ENCODE peak calls at places on chromosome 12, in five cellular contexts. W is CD4-positive, alpha-beta T cell; P is foreskin melanocyte; L is effector memory CD4-positive, alpha-beta T cell; Z is NCI-H774. R is an unnamed sample.

GRCh38 chr12:109966531-109966930 is 29.6 kb downstream of the GIT2 start:
- DNase-seq in W (no peak), P (no peak), L (no peak), Z (no peak), R (no peak)

GRCh38 chr12:65170245-65170881 is 980 bp downstream of the LEMD3 start:
- DNase-seq in W (peak; percentile 34), P (peak; percentile 27), L (peak; percentile 64), Z (peak; percentile 20), R (peak; percentile 66)

GRCh38 chr12:117842220-117842619 is 126.6 kb downstream of the KSR2 start:
- DNase-seq in W (no peak), P (no peak), L (no peak), Z (no peak), R (no peak)

GRCh38 chr12:19131020-19131431 is 1.5 kb downstream of the PLEKHA5 start:
- DNase-seq in W (no peak), P (no peak), L (no peak), Z (no peak), R (no peak)

GRCh38 chr12:1630827-1631591 is 2.0 kb downstream of the WNT5B start:
- DNase-seq in W (no peak), P (no peak), L (no peak), Z (no peak), R (peak; percentile 79)

GRCh38 chr12:52964556-52965336 is 15.8 kb downstream of the KRT18 start:
- DNase-seq in W (no peak), P (no peak), L (no peak), Z (no peak), R (no peak)

GRCh38 chr12:64968989-64969819 is 144.8 kb downstream of the TBC1D30 start:
- DNase-seq in W (no peak), P (peak; percentile 87), L (no peak), Z (no peak), R (no peak)

GRCh38 chr12:19847294-19848059 is 408.2 kb downstream of the AEBP2 start:
- DNase-seq in W (no peak), P (no peak), L (no peak), Z (no peak), R (no peak)

GRCh38 chr12:3295648-3296408 is 195.2 kb upstream of the PRMT8 start:
- DNase-seq in W (no peak), P (no peak), L (no peak), Z (no peak), R (no peak)

GRCh38 chr12:54689034-54689372 is 40.8 kb upstream of the DCD start:
- DNase-seq in W (no peak), P (no peak), L (no peak), Z (peak; percentile 38), R (no peak)

GRCh38 chr12:58310368-58310767 is 369.0 kb downstream of the ATP23 start:
- DNase-seq in W (no peak), P (no peak), L (no peak), Z (no peak), R (peak; percentile 91)

GRCh38 chr12:49138587-49138986 is 7.4 kb upstream of the TUBA1B start:
- DNase-seq in W (no peak), P (peak; percentile 52), L (no peak), Z (no peak), R (peak; percentile 45)

GRCh38 chr12:101759396-101760047 is 20.3 kb upstream of the SYCP3 start:
- DNase-seq in W (no peak), P (peak; percentile 49), L (no peak), Z (no peak), R (no peak)

GRCh38 chr12:89528434-89528833 is 2.6 kb upstream of the POC1B start:
- DNase-seq in W (no peak), P (no peak), L (no peak), Z (no peak), R (no peak)

GRCh38 chr12:68198490-68199086 is 27.0 kb downstream of the IL26 start:
- DNase-seq in W (no peak), P (no peak), L (no peak), Z (no peak), R (no peak)

GRCh38 chr12:95318071-95318545 is 100.5 kb downstream of the VEZT start:
- DNase-seq in W (no peak), P (no peak), L (no peak), Z (peak; percentile 89), R (no peak)

GRCh38 chr12:111937429-111937828 is 75.5 kb downstream of the TMEM116 start:
- DNase-seq in W (no peak), P (no peak), L (no peak), Z (no peak), R (no peak)

GRCh38 chr12:107458990-107459389 is 226.6 kb upstream of the PWP1 start:
- DNase-seq in W (no peak), P (no peak), L (no peak), Z (no peak), R (no peak)

GRCh38 chr12:55718020-55718419 is 2.2 kb upstream of the RDH5 start:
- DNase-seq in W (no peak), P (peak; percentile 73), L (no peak), Z (no peak), R (peak; percentile 55)

GRCh38 chr12:106138646-106139421 is at the start of gene NUAK1:
- DNase-seq in W (no peak), P (no peak), L (no peak), Z (peak; percentile 66), R (no peak)